ENCODE peak calls at places on chromosome 18, in four cellular contexts. D is stimulated activated CD8-positive, alpha-beta memory T cell treated with anti-CD3 and anti-CD28 coated beads, Interleukin-4, amount 100 ng/mL, for 4 hours; U is mucosa of gallbladder; G is HS-5. N is an unnamed sample.
A peak's percentile ranks its signal among the peaks of the same experiment; 100 is the strongest.

GRCh38 chr18:78766651-78767533 is 212.7 kb upstream of the SALL3 start:
- DNase-seq in D (no peak), U (no peak), G (no peak), N (no peak)

GRCh38 chr18:69257861-69258458 is 142.7 kb upstream of the DOK6 start:
- DNase-seq in D (no peak), U (peak; percentile 16), G (peak; percentile 69), N (peak; percentile 93)

GRCh38 chr18:10822457-10822856 is 296.6 kb downstream of the NAPG start:
- DNase-seq in D (no peak), U (no peak), G (no peak), N (no peak)

GRCh38 chr18:69626643-69627242 is 226.1 kb downstream of the DOK6 start:
- DNase-seq in D (no peak), U (no peak), G (no peak), N (no peak)

GRCh38 chr18:35818353-35818667 is 154.2 kb upstream of the RMP24 start:
- DNase-seq in D (no peak), U (no peak), G (no peak), N (no peak)

GRCh38 chr18:74399225-74399887 is 57.8 kb downstream of the DIPK1C start:
- DNase-seq in D (no peak), U (no peak), G (no peak), N (no peak)

GRCh38 chr18:79911871-79912270 is 39.6 kb downstream of the SLC66A2 start:
- DNase-seq in D (no peak), U (peak; percentile 9), G (no peak), N (no peak)

GRCh38 chr18:79058007-79058406 is 11.2 kb upstream of the ATP9B start:
- DNase-seq in D (no peak), U (no peak), G (no peak), N (no peak)

GRCh38 chr18:63775166-63775730 is at the start of gene SERPINB7:
- DNase-seq in D (no peak), U (no peak), G (peak; percentile 88), N (peak; percentile 93)

GRCh38 chr18:10912790-10913560 is 236.4 kb downstream of the PIEZO2 start:
- DNase-seq in D (no peak), U (no peak), G (no peak), N (peak; percentile 81)

GRCh38 chr18:54958711-54959625 is at the start of gene CCDC68:
- DNase-seq in D (no peak), U (peak; percentile 70), G (no peak), N (no peak)

GRCh38 chr18:48889981-48890735 is 60.6 kb downstream of the SMAD7 start:
- DNase-seq in D (no peak), U (no peak), G (no peak), N (no peak)

GRCh38 chr18:45755936-45756335 is 32.0 kb downstream of the SLC14A1 start:
- DNase-seq in D (no peak), U (peak; percentile 82), G (no peak), N (peak; percentile 82)

GRCh38 chr18:58822944-58823343 is 41.7 kb upstream of the ZNF532 start:
- DNase-seq in D (no peak), U (no peak), G (no peak), N (no peak)

GRCh38 chr18:3796434-3796833 is 346.5 kb downstream of the TGIF1 start:
- DNase-seq in D (no peak), U (no peak), G (no peak), N (no peak)

GRCh38 chr18:4412286-4412685 is 42.8 kb downstream of the DLGAP1 start:
- DNase-seq in D (no peak), U (no peak), G (no peak), N (no peak)

GRCh38 chr18:78856569-78857200 is 122.9 kb upstream of the SALL3 start:
- DNase-seq in D (no peak), U (no peak), G (no peak), N (no peak)

GRCh38 chr18:58310517-58310916 is 266.5 kb downstream of the NEDD4L start:
- DNase-seq in D (no peak), U (peak; percentile 72), G (no peak), N (no peak)

GRCh38 chr18:37566479-37567060 is 972 bp upstream of the CELF4 start:
- DNase-seq in D (no peak), U (no peak), G (no peak), N (no peak)

GRCh38 chr18:79511271-79511670 is 115.5 kb downstream of the NFATC1 start:
- DNase-seq in D (no peak), U (no peak), G (no peak), N (no peak)

GRCh38 chr18:70623106-70623505 is 334.3 kb downstream of the SOCS6 start:
- DNase-seq in D (no peak), U (no peak), G (no peak), N (peak; percentile 6)

GRCh38 chr18:50967714-50968661 is at the start of gene ELAC1:
- DNase-seq in D (peak; percentile 20), U (peak; percentile 66), G (no peak), N (peak; percentile 72)

GRCh38 chr18:27871731-27872130 is 305.2 kb downstream of the CDH2 start:
- DNase-seq in D (no peak), U (no peak), G (no peak), N (no peak)

GRCh38 chr18:23058746-23059440 is 76.4 kb upstream of the CABLES1 start:
- DNase-seq in D (no peak), U (no peak), G (no peak), N (no peak)

GRCh38 chr18:497688-498087 is 2.8 kb downstream of the COLEC12 start:
- DNase-seq in D (no peak), U (no peak), G (no peak), N (no peak)

GRCh38 chr18:74234326-74235171 is 57.2 kb downstream of the CYB5A start:
- DNase-seq in D (no peak), U (peak; percentile 82), G (no peak), N (peak; percentile 97)

GRCh38 chr18:48611196-48611595 is 72.4 kb downstream of the CTIF start:
- DNase-seq in D (no peak), U (no peak), G (no peak), N (no peak)

GRCh38 chr18:470661-471501 is 29.6 kb downstream of the COLEC12 start:
- DNase-seq in D (no peak), U (no peak), G (peak; percentile 48), N (peak; percentile 90)

GRCh38 chr18:45728341-45729010 is 4.5 kb downstream of the SLC14A1 start:
- DNase-seq in D (no peak), U (no peak), G (peak; percentile 53), N (peak; percentile 68)

GRCh38 chr18:32470136-32470712 is 458 bp downstream of the GAREM1 start:
- DNase-seq in D (no peak), U (peak; percentile 21), G (no peak), N (peak; percentile 25)

GRCh38 chr18:11885278-11885991 is 22.7 kb downstream of the MPPE1 start:
- DNase-seq in D (no peak), U (peak; percentile 56), G (no peak), N (no peak)

N was measured in fibroblast of mammary gland.